ENCODE peak calls at places on chromosomes 2 and 18, in five cellular contexts. One of them, this sample, is unnamed. For H3K4me1, the result is how much of the 10 kb centered on the place peaks cover.

GRCh38 chr18:43322133-43322532 is 44.8 kb upstream of the SYT4 start:
- DNase-seq in neuronal stem cell: no peak
- DNase-seq in ovary: no peak
- DNase-seq in mesenchymal stem cell: no peak
- DNase-seq in fibroblast of lung: no peak
- DNase-seq in this sample: no peak

GRCh38 chr18:58692420-58693185 is 21.3 kb downstream of the MALT1 start:
- DNase-seq in neuronal stem cell: no peak
- DNase-seq in ovary: no peak
- DNase-seq in mesenchymal stem cell: no peak
- DNase-seq in fibroblast of lung: no peak
- DNase-seq in this sample: no peak

GRCh38 chr2:225002656-225003045 is 39.6 kb downstream of the DOCK10 start:
- DNase-seq in neuronal stem cell: no peak
- DNase-seq in ovary: no peak
- DNase-seq in mesenchymal stem cell: no peak
- DNase-seq in fibroblast of lung: no peak
- DNase-seq in this sample: no peak

GRCh38 chr2:201707142-201707541 is 8.7 kb upstream of the MPP4 start:
- DNase-seq in neuronal stem cell: no peak
- DNase-seq in ovary: no peak
- DNase-seq in mesenchymal stem cell: no peak
- DNase-seq in fibroblast of lung: no peak
- DNase-seq in this sample: no peak

GRCh38 chr2:157173740-157174184 is 83.7 kb upstream of the GALNT5 start:
- DNase-seq in neuronal stem cell: no peak
- DNase-seq in ovary: no peak
- DNase-seq in mesenchymal stem cell: peak
- DNase-seq in fibroblast of lung: peak
- DNase-seq in this sample: no peak

GRCh38 chr2:124426630-124427029 is 401.5 kb downstream of the CNTNAP5 start:
- DNase-seq in neuronal stem cell: no peak
- DNase-seq in ovary: no peak
- DNase-seq in mesenchymal stem cell: no peak
- DNase-seq in fibroblast of lung: no peak
- DNase-seq in this sample: no peak

GRCh38 chr2:135951071-135951583 is 34.3 kb downstream of the DARS1 start:
- DNase-seq in neuronal stem cell: no peak
- DNase-seq in ovary: no peak
- DNase-seq in mesenchymal stem cell: no peak
- DNase-seq in fibroblast of lung: no peak
- DNase-seq in this sample: no peak

GRCh38 chr18:76721207-76721996 is 101.0 kb upstream of the ZNF236 start:
- DNase-seq in neuronal stem cell: no peak
- DNase-seq in ovary: no peak
- DNase-seq in mesenchymal stem cell: no peak
- DNase-seq in fibroblast of lung: no peak
- DNase-seq in this sample: no peak

GRCh38 chr18:49769047-49769708 is 44.2 kb downstream of the ACAA2 start:
- DNase-seq in neuronal stem cell: no peak
- DNase-seq in ovary: no peak
- DNase-seq in mesenchymal stem cell: no peak
- DNase-seq in fibroblast of lung: no peak
- DNase-seq in this sample: no peak

GRCh38 chr18:79763407-79763806 is 34.3 kb upstream of the KCNG2 start:
- DNase-seq in neuronal stem cell: no peak
- DNase-seq in ovary: no peak
- DNase-seq in mesenchymal stem cell: no peak
- DNase-seq in fibroblast of lung: no peak
- DNase-seq in this sample: no peak

GRCh38 chr2:240586919-240587800 is 626 bp downstream of the CAPN10 start:
- DNase-seq in neuronal stem cell: no peak
- DNase-seq in ovary: no peak
- DNase-seq in mesenchymal stem cell: peak
- DNase-seq in fibroblast of lung: no peak
- DNase-seq in this sample: peak

GRCh38 chr2:188042412-188042811 is 249.3 kb upstream of the GULP1 start:
- DNase-seq in neuronal stem cell: no peak
- DNase-seq in ovary: no peak
- DNase-seq in mesenchymal stem cell: peak
- DNase-seq in fibroblast of lung: peak
- DNase-seq in this sample: no peak

GRCh38 chr2:225027061-225027762 is 15.1 kb downstream of the DOCK10 start:
- DNase-seq in neuronal stem cell: no peak
- DNase-seq in ovary: no peak
- DNase-seq in mesenchymal stem cell: no peak
- DNase-seq in fibroblast of lung: no peak
- DNase-seq in this sample: no peak

GRCh38 chr18:71114550-71115210 is 825.8 kb downstream of the SOCS6 start:
- DNase-seq in neuronal stem cell: no peak
- DNase-seq in ovary: no peak
- DNase-seq in mesenchymal stem cell: no peak
- DNase-seq in fibroblast of lung: no peak
- DNase-seq in this sample: no peak

GRCh38 chr18:71116535-71116934 is 827.7 kb downstream of the SOCS6 start:
- DNase-seq in neuronal stem cell: no peak
- DNase-seq in ovary: no peak
- DNase-seq in mesenchymal stem cell: no peak
- DNase-seq in fibroblast of lung: no peak
- DNase-seq in this sample: no peak

DNA sequence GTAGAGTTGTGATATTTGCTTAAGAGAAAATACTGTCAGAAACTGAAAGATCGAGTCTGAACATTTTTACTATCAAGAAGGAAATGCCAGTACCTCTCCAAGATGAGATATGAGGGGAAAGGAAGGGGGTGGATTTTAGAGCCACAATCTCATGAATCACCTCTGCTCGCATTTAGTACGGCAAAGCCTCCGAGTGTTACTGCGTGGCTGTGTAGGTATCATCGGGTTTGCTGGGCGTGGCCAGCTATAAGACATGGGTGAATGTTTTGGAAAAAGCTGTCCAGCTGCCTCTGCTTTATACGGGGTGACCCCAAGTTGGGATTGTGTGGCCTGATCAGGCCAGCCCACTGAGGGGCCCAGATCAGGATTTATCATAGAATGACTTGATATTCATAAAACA is 826.4 kb downstream of the SOCS6 start:
- DNase-seq in neuronal stem cell: no peak
- DNase-seq in ovary: no peak
- DNase-seq in mesenchymal stem cell: no peak
- DNase-seq in fibroblast of lung: no peak
- DNase-seq in this sample: no peak
- H3K4me3 ChIP-seq in neuronal stem cell: no peak
- H3K4me3 ChIP-seq in ovary: no peak
- H3K4me3 ChIP-seq in mesenchymal stem cell: no peak
- H3K4me3 ChIP-seq in fibroblast of lung: no peak
- H3K4me3 ChIP-seq in this sample: no peak

GRCh38 chr2:96540136-96540535 is 3.6 kb downstream of the ARID5A start:
- DNase-seq in neuronal stem cell: no peak
- DNase-seq in ovary: no peak
- DNase-seq in mesenchymal stem cell: no peak
- DNase-seq in fibroblast of lung: no peak
- DNase-seq in this sample: no peak

GRCh38 chr2:96537734-96538486 is 1.4 kb downstream of the ARID5A start:
- DNase-seq in neuronal stem cell: peak
- DNase-seq in ovary: no peak
- DNase-seq in mesenchymal stem cell: no peak
- DNase-seq in fibroblast of lung: no peak
- DNase-seq in this sample: no peak

GRCh38 chr2:96541326-96541725 is 4.8 kb downstream of the ARID5A start:
- DNase-seq in neuronal stem cell: no peak
- DNase-seq in ovary: no peak
- DNase-seq in mesenchymal stem cell: no peak
- DNase-seq in fibroblast of lung: no peak
- DNase-seq in this sample: no peak

GRCh38 chr2:96538487-96539214 is 2.1 kb downstream of the ARID5A start:
- DNase-seq in neuronal stem cell: peak
- DNase-seq in ovary: no peak
- DNase-seq in mesenchymal stem cell: peak
- DNase-seq in fibroblast of lung: peak
- DNase-seq in this sample: peak

DNA sequence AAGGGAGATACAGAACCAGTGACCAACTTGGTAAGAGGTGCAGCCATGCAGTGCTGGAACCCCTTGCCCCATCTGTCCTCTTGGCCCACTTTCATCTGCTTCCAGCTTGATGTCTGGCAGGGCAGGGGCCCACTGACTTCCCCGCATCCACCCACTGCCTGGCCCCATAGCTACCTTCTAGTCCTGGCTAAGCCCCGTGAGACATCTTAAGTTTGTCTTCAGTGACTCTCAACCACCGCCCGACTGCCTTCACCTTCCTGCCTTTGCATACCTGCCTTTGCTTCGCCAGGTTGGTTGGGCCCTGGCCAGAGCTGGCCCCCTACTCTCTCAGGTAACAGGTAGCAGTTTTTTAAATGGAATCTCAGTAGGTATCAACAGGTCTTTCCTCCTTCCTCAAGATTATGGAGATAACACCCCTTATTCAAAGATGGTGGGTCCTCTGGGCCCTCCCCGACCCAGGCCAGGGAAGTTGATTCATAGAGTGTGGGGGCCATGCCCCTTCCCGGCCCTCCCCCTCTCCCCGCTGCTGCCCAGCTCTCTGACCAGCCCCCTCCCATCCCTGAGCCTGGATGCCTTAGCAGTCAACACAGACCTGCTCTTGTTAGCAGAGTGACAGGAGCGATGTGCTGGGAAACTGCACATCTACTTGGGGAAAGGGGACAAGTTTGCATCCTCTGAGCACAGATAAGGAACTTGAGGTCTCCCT is 2.8 kb downstream of the ARID5A start:
- DNase-seq in neuronal stem cell: no peak
- DNase-seq in ovary: no peak
- DNase-seq in mesenchymal stem cell: no peak
- DNase-seq in fibroblast of lung: no peak
- DNase-seq in this sample: no peak
- H3K4me1 ChIP-seq in neuronal stem cell: under half
- H3K4me1 ChIP-seq in ovary: under half
- H3K4me1 ChIP-seq in mesenchymal stem cell: under half
- H3K4me1 ChIP-seq in fibroblast of lung: under half
- H3K4me1 ChIP-seq in this sample: half or more

DNA sequence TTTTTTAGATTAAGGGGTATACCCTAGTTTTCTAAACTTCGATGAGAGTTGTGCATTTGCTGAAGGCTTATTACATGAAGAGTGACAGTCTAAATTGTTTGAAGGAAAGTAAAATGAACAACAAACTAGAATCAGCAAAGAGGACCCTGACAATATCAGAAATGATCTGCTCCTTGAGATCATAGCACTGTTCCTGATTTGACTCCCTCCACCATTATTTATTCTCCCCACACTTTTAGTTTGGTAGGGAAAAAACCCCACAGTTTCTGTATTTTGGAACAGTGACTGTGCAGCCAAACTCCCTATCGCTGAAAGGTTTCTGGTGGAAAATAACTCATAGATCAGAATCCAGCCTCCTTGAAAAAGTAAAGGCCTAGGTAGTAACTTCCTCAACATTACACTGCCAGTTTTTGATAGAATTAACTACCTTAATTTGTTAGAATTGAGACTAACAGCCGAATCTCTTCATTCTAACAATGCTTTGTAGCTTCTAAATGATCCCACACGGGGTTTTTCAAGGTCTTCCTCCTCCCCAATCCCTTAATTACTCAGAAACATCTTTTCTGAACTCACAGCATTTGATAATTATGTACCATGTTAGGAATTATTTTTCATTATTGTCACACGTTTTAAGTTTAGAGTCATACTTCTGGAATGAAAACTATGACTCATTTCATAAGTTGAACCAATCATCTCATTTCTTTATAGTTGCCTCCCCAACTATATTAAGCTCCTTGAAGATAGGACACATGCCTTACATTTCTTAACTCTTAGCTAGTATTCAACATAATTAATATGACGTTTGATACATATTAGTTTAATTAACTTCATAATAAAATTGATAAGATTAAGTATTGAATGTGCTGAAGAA is 2.9 kb downstream of the MYL12A start:
- DNase-seq in neuronal stem cell: no peak
- DNase-seq in ovary: no peak
- DNase-seq in mesenchymal stem cell: peak
- DNase-seq in fibroblast of lung: peak
- DNase-seq in this sample: no peak
- H3K4me3 ChIP-seq in neuronal stem cell: no peak
- H3K4me3 ChIP-seq in ovary: no peak
- H3K4me3 ChIP-seq in mesenchymal stem cell: peak
- H3K4me3 ChIP-seq in fibroblast of lung: peak
- H3K4me3 ChIP-seq in this sample: peak

DNA sequence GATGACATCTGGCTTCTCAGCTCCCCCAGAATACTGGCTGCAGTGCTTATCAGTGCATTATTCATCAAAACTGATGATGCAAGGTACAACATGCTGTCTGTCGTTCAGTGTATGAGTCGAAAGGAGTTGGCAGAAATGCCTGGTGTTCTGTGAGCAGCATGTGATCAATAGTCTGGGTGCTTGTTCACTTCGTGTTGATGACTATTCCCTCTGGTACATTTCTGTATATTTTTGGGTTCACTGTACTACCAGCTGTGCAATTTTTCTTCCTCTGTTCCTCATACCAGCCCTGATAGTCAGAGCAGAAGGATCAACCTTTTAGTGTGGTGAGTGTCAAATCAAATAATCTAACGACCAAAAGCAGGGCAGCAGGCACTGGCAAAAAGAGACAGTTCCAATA is 59.0 kb upstream of the KLHL14 start:
- DNase-seq in neuronal stem cell: no peak
- DNase-seq in ovary: no peak
- DNase-seq in mesenchymal stem cell: peak
- DNase-seq in fibroblast of lung: no peak
- DNase-seq in this sample: no peak
- H3K4me1 ChIP-seq in neuronal stem cell: under half
- H3K4me1 ChIP-seq in ovary: under half
- H3K4me1 ChIP-seq in mesenchymal stem cell: under half
- H3K4me1 ChIP-seq in fibroblast of lung: under half
- H3K4me1 ChIP-seq in this sample: under half

GRCh38 chr2:226423498-226423960 is 376.1 kb downstream of the IRS1 start:
- DNase-seq in neuronal stem cell: no peak
- DNase-seq in ovary: no peak
- DNase-seq in mesenchymal stem cell: peak
- DNase-seq in fibroblast of lung: peak
- DNase-seq in this sample: peak
- H3K4me3 ChIP-seq in neuronal stem cell: no peak
- H3K4me3 ChIP-seq in ovary: no peak
- H3K4me3 ChIP-seq in mesenchymal stem cell: no peak
- H3K4me3 ChIP-seq in fibroblast of lung: no peak
- H3K4me3 ChIP-seq in this sample: no peak

GRCh38 chr2:110638976-110639695 is 38.7 kb downstream of the BUB1 start:
- DNase-seq in neuronal stem cell: no peak
- DNase-seq in ovary: no peak
- DNase-seq in mesenchymal stem cell: no peak
- DNase-seq in fibroblast of lung: no peak
- DNase-seq in this sample: no peak
- H3K4me1 ChIP-seq in neuronal stem cell: under half
- H3K4me1 ChIP-seq in ovary: under half
- H3K4me1 ChIP-seq in mesenchymal stem cell: under half
- H3K4me1 ChIP-seq in fibroblast of lung: under half
- H3K4me1 ChIP-seq in this sample: under half

DNA sequence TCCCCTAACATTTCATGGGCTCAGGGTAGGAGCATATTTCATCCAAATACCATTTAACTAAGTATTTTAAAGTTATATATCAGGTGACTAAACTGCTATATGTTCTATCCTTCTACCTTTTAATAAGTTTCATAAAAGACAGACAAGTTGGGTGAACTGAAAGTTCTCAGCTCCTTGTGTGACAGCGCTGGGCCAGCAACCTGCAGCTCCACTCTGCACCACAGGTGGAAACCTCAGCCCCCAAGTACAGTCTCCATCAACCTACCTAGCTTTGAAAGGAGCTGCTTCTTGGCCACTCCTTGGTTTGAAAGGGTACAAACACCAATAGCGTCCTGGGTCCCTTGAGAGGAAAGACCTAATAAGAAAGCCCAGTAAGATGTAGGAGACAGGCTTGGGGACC is 177.9 kb downstream of the PDE1A start:
- DNase-seq in neuronal stem cell: no peak
- DNase-seq in ovary: no peak
- DNase-seq in mesenchymal stem cell: no peak
- DNase-seq in fibroblast of lung: no peak
- DNase-seq in this sample: no peak
- H3K4me3 ChIP-seq in neuronal stem cell: no peak
- H3K4me3 ChIP-seq in ovary: no peak
- H3K4me3 ChIP-seq in mesenchymal stem cell: peak
- H3K4me3 ChIP-seq in fibroblast of lung: no peak
- H3K4me3 ChIP-seq in this sample: no peak